ENCODE peak calls at places on chromosomes 3 and 15, in ten cellular contexts. Q, K, Z, I, J, N, C, X, W and T are unnamed samples.
A peak's percentile ranks its signal among the peaks of the same experiment; 100 is the strongest.

GRCh38 chr3:123627673-123628670 is 43.1 kb upstream of the HACD2 start:
- DNase-seq in I (no peak), X (no peak), J (no peak), W (no peak), C (peak; percentile 67), Q (no peak), K (no peak), Z (no peak), N (no peak), T (no peak)

GRCh38 chr3:113717818-113718217 is 21.4 kb upstream of the USF3 start:
- DNase-seq in K (no peak), Z (no peak), W (no peak), I (no peak), X (no peak), J (no peak), C (no peak), Q (no peak), N (no peak), T (no peak)

GRCh38 chr15:24955549-24955929 is 752 bp downstream of the SNRPN start:
- DNase-seq in Z (no peak), J (peak; percentile 51), I (no peak), C (peak; percentile 13), N (no peak), K (no peak), Q (peak; percentile 2), W (no peak), X (no peak), T (no peak)

GRCh38 chr3:171430530-171430929 is 29.7 kb downstream of the TNIK start:
- DNase-seq in C (no peak), Z (no peak), Q (no peak), X (no peak), N (no peak), J (no peak), W (no peak), I (no peak), K (no peak), T (no peak)

GRCh38 chr3:101868534-101869464 is 19.5 kb downstream of the NFKBIZ start:
- DNase-seq in N (no peak), C (peak; percentile 64), X (no peak), Z (no peak), K (no peak), J (peak; percentile 84), W (no peak), Q (no peak), I (peak; percentile 67), T (peak; percentile 55)

GRCh38 chr3:182183716-182184430 is 472.1 kb downstream of the SOX2 start:
- DNase-seq in W (no peak), N (no peak), Z (no peak), J (no peak), I (peak; percentile 66), K (no peak), Q (no peak), C (no peak), X (no peak), T (no peak)

GRCh38 chr15:72382146-72382545 is 6.3 kb upstream of the HEXA start:
- DNase-seq in J (no peak), N (no peak), K (no peak), W (no peak), Z (no peak), I (no peak), Q (peak; percentile 29), X (no peak), C (no peak), T (no peak)

GRCh38 chr3:126654571-126655393 is at the start of gene TXNRD3:
- DNase-seq in N (peak; percentile 44), Z (no peak), J (peak; percentile 86), C (peak; percentile 80), Q (peak; percentile 32), I (peak; percentile 61), K (peak; percentile 70), W (no peak), X (no peak), T (no peak)

GRCh38 chr3:18712713-18713575 is 287.8 kb upstream of the SATB1 start:
- DNase-seq in Z (no peak), W (no peak), K (no peak), X (no peak), J (no peak), C (no peak), N (no peak), Q (no peak), I (no peak), T (no peak)

GRCh38 chr3:188962253-188963247 is 209.2 kb upstream of the TPRG1 start:
- DNase-seq in J (no peak), K (no peak), Z (no peak), Q (no peak), I (no peak), W (no peak), X (no peak), C (no peak), N (no peak), T (no peak)

GRCh38 chr15:79065744-79066376 is 24.7 kb downstream of the RASGRF1 start:
- DNase-seq in K (no peak), W (no peak), X (no peak), I (no peak), C (no peak), Z (no peak), N (no peak), J (no peak), Q (no peak), T (no peak)

GRCh38 chr15:90336705-90337141 is 15.4 kb upstream of the ZNF774 start:
- DNase-seq in C (peak; percentile 13), K (no peak), Z (no peak), J (peak; percentile 50), N (peak; percentile 53), Q (peak; percentile 17), W (no peak), I (peak; percentile 96), X (no peak), T (no peak)

GRCh38 chr15:25431821-25432561 is 6.8 kb downstream of the UBE3A start:
- DNase-seq in I (no peak), K (no peak), W (no peak), Z (no peak), X (no peak), N (no peak), C (no peak), J (no peak), Q (no peak), T (no peak)

GRCh38 chr3:132198601-132199000 is 118.6 kb upstream of the ACP3 start:
- DNase-seq in Q (no peak), J (no peak), K (no peak), C (no peak), X (no peak), W (no peak), I (no peak), N (no peak), Z (no peak), T (no peak)

GRCh38 chr3:71356272-71356671 is 227.3 kb downstream of the FOXP1 start:
- DNase-seq in C (no peak), W (no peak), Z (no peak), J (peak; percentile 59), Q (no peak), I (no peak), N (no peak), K (no peak), X (no peak), T (peak; percentile 42)

GRCh38 chr15:88878720-88879184 is 16.6 kb downstream of the HAPLN3 start:
- DNase-seq in Q (peak; percentile 57), C (no peak), K (no peak), N (peak; percentile 44), J (peak; percentile 53), X (no peak), W (no peak), I (no peak), Z (no peak), T (no peak)

GRCh38 chr3:161388860-161389259 is 17.5 kb upstream of the SPTSSB start:
- DNase-seq in C (no peak), X (no peak), N (peak; percentile 28), Q (no peak), W (no peak), J (no peak), K (no peak), Z (no peak), I (no peak), T (no peak)

GRCh38 chr15:31300981-31301686 is 25.5 kb upstream of the KLF13 start:
- DNase-seq in J (peak; percentile 43), X (peak; percentile 71), K (no peak), N (no peak), W (no peak), I (no peak), C (peak; percentile 23), Z (no peak), Q (no peak), T (no peak)
- H3K4me3 ChIP-seq in J (no peak overlapping the region), X (no peak overlapping the region), K (no peak overlapping the region), N (no peak overlapping the region), W (no peak overlapping the region), I (no peak overlapping the region), C (no peak overlapping the region), Z (no peak overlapping the region), Q (no peak overlapping the region), T (no peak overlapping the region)

GRCh38 chr3:17039579-17039978 is 154.8 kb downstream of the PLCL2 start:
- DNase-seq in Q (no peak), I (peak; percentile 98), J (no peak), W (peak; percentile 68), N (peak; percentile 88), X (no peak), C (no peak), Z (peak; percentile 46), K (no peak), T (peak; percentile 71)
- TF ChIP-seq CTCF in Q (no peak), I (no peak), J (no peak), W (no peak), N (no peak), X (no peak), C (no peak), Z (peak; percentile 2), K (no peak), T (peak; percentile 15)

DNA sequence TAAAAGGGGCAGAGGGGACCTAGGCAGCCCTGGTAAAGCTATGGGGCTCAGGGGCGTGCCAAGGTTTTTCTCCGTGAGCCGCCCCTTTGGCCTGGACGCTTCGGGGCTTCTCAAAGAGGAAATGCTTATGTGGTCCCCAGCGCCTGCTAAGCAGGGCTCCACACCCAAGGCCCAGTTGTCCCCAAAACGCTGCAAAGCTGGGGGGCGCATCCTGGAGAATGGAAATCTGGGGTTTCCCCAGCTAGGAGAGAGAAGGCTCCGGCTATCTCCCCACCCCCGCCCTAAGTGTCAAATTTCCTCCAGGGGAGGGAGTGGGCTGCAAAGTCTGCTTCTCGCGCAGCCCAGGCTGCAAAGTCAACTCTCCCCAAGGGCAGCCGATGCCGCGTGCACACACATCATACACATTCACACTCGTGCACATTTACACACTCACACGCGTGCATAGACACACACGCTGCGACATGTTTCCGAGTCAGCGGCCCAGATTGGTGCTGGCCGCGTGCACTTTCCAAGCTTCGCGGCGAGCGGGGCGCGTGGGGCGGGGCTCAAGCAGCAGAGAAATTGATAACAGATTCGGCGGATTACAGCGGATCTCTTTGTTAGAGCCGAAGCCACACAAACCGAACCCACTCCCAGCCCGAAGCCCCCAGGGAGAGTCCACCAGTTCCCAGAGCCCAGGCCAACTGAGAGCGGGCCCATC is 4.5 kb downstream of the WNT5A start:
- DNase-seq in Q (no peak), J (no peak), I (no peak), C (no peak), K (no peak), N (peak; percentile 53), W (no peak), Z (no peak), X (no peak), T (no peak)
- H3K4me3 ChIP-seq in Q (no peak overlapping the region), J (no peak overlapping the region), I (no peak overlapping the region), C (peak overlapping the region; percentile 43), K (peak overlapping the region; percentile 48), N (peak overlapping the region; percentile 59), W (peak overlapping the region; percentile 98), Z (peak overlapping the region; percentile 98), X (peak overlapping the region; percentile 44), T (no peak overlapping the region)

DNA sequence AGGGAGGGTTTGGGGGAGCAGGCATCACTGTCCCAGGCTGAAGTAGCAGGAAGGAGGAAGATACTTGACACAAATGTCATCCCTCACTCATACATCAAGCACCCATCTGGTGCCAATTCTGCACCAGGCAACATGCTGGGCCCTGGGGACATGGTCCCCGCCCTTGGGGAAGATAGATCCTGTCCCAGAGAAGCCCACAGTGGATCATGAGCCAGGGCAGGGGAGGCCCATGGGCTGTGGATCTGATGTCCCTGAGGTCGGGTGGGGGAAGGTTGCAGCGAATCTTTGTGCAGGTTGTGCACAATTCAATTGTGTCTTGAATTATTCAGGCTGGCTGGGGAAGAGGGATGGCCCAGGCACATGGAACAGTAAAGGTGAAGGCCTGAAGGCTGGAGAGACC is 6.4 kb upstream of the CCDC33 start:
- DNase-seq in I (no peak), Z (no peak), W (no peak), K (no peak), X (no peak), N (no peak), J (no peak), C (no peak), Q (no peak), T (no peak)
- TF ChIP-seq CTCF in I (no peak), Z (no peak), W (no peak), K (no peak), X (no peak), N (no peak), J (no peak), C (no peak), Q (no peak), T (no peak)